ENCODE peak calls at places on chromosomes 13 and 19, in six cellular contexts. One of them, this sample, is unnamed.

GRCh38 chr19:27742041-27742440 is 1470.9 kb downstream of the UQCRFS1 start:
- DNase-seq in dorsolateral prefrontal cortex: no peak
- DNase-seq in bronchial epithelial cell: no peak
- DNase-seq in fibroblast of lung: no peak
- DNase-seq in left lung: no peak
- DNase-seq in heart right ventricle: no peak
- DNase-seq in this sample: no peak

GRCh38 chr13:77016241-77016812 is 10.6 kb downstream of the FBXL3 start:
- DNase-seq in dorsolateral prefrontal cortex: no peak
- DNase-seq in bronchial epithelial cell: no peak
- DNase-seq in fibroblast of lung: no peak
- DNase-seq in left lung: no peak
- DNase-seq in heart right ventricle: no peak
- DNase-seq in this sample: no peak

GRCh38 chr19:4186087-4186993 is 3.9 kb downstream of the ANKRD24 start:
- DNase-seq in dorsolateral prefrontal cortex: no peak
- DNase-seq in bronchial epithelial cell: peak
- DNase-seq in fibroblast of lung: peak
- DNase-seq in left lung: no peak
- DNase-seq in heart right ventricle: peak
- DNase-seq in this sample: peak

GRCh38 chr13:38090913-38091312 is 221.3 kb upstream of the TRPC4 start:
- DNase-seq in dorsolateral prefrontal cortex: no peak
- DNase-seq in bronchial epithelial cell: no peak
- DNase-seq in fibroblast of lung: no peak
- DNase-seq in left lung: no peak
- DNase-seq in heart right ventricle: no peak
- DNase-seq in this sample: no peak

GRCh38 chr13:105196052-105196451 is 1339.4 kb downstream of the EFNB2 start:
- DNase-seq in dorsolateral prefrontal cortex: no peak
- DNase-seq in bronchial epithelial cell: peak
- DNase-seq in fibroblast of lung: peak
- DNase-seq in left lung: no peak
- DNase-seq in heart right ventricle: no peak
- DNase-seq in this sample: peak

GRCh38 chr19:30752201-30752600 is 380.0 kb downstream of the ZNF536 start:
- DNase-seq in dorsolateral prefrontal cortex: no peak
- DNase-seq in bronchial epithelial cell: no peak
- DNase-seq in fibroblast of lung: no peak
- DNase-seq in left lung: no peak
- DNase-seq in heart right ventricle: no peak
- DNase-seq in this sample: no peak

GRCh38 chr19:12665281-12665573 is 1.3 kb downstream of the MAN2B1 start:
- DNase-seq in dorsolateral prefrontal cortex: no peak
- DNase-seq in bronchial epithelial cell: no peak
- DNase-seq in fibroblast of lung: no peak
- DNase-seq in left lung: peak
- DNase-seq in heart right ventricle: no peak
- DNase-seq in this sample: no peak

GRCh38 chr19:44644391-44645016 is 794 bp downstream of the PVR start:
- DNase-seq in dorsolateral prefrontal cortex: no peak
- DNase-seq in bronchial epithelial cell: peak
- DNase-seq in fibroblast of lung: peak
- DNase-seq in left lung: no peak
- DNase-seq in heart right ventricle: no peak
- DNase-seq in this sample: peak

GRCh38 chr19:39080431-39080830 is 3.7 kb upstream of the ACP7 start:
- DNase-seq in dorsolateral prefrontal cortex: no peak
- DNase-seq in bronchial epithelial cell: peak
- DNase-seq in fibroblast of lung: no peak
- DNase-seq in left lung: no peak
- DNase-seq in heart right ventricle: no peak
- DNase-seq in this sample: no peak

GRCh38 chr19:10819124-10820060 is 16.6 kb downstream of the TMED1 start:
- DNase-seq in dorsolateral prefrontal cortex: no peak
- DNase-seq in bronchial epithelial cell: no peak
- DNase-seq in fibroblast of lung: no peak
- DNase-seq in left lung: peak
- DNase-seq in heart right ventricle: no peak
- DNase-seq in this sample: no peak

GRCh38 chr19:601310-601709 is 11.6 kb downstream of the HCN2 start:
- DNase-seq in dorsolateral prefrontal cortex: no peak
- DNase-seq in bronchial epithelial cell: no peak
- DNase-seq in fibroblast of lung: no peak
- DNase-seq in left lung: no peak
- DNase-seq in heart right ventricle: no peak
- DNase-seq in this sample: no peak

GRCh38 chr19:13159713-13160112 is 9.5 kb downstream of the IER2 start:
- DNase-seq in dorsolateral prefrontal cortex: no peak
- DNase-seq in bronchial epithelial cell: no peak
- DNase-seq in fibroblast of lung: no peak
- DNase-seq in left lung: no peak
- DNase-seq in heart right ventricle: no peak
- DNase-seq in this sample: no peak

GRCh38 chr19:23070353-23070781 is 46.5 kb upstream of the ZNF730 start:
- DNase-seq in dorsolateral prefrontal cortex: no peak
- DNase-seq in bronchial epithelial cell: no peak
- DNase-seq in fibroblast of lung: peak
- DNase-seq in left lung: no peak
- DNase-seq in heart right ventricle: peak
- DNase-seq in this sample: peak
- TF ChIP-seq CTCF in dorsolateral prefrontal cortex: no peak
- TF ChIP-seq CTCF in bronchial epithelial cell: peak
- TF ChIP-seq CTCF in fibroblast of lung: peak
- TF ChIP-seq CTCF in left lung: peak
- TF ChIP-seq CTCF in heart right ventricle: peak
- TF ChIP-seq CTCF in this sample: peak

GRCh38 chr13:20232556-20233277 is 598 bp upstream of the GJB6 start:
- DNase-seq in dorsolateral prefrontal cortex: no peak
- DNase-seq in bronchial epithelial cell: no peak
- DNase-seq in fibroblast of lung: no peak
- DNase-seq in left lung: no peak
- DNase-seq in heart right ventricle: no peak
- DNase-seq in this sample: no peak

GRCh38 chr13:20227730-20228129 is 4.4 kb downstream of the GJB6 start:
- DNase-seq in dorsolateral prefrontal cortex: no peak
- DNase-seq in bronchial epithelial cell: no peak
- DNase-seq in fibroblast of lung: no peak
- DNase-seq in left lung: no peak
- DNase-seq in heart right ventricle: no peak
- DNase-seq in this sample: no peak

GRCh38 chr13:20227288-20227687 is 4.8 kb downstream of the GJB6 start:
- DNase-seq in dorsolateral prefrontal cortex: no peak
- DNase-seq in bronchial epithelial cell: no peak
- DNase-seq in fibroblast of lung: no peak
- DNase-seq in left lung: no peak
- DNase-seq in heart right ventricle: no peak
- DNase-seq in this sample: no peak

GRCh38 chr13:20231839-20232555 is at the start of gene GJB6:
- DNase-seq in dorsolateral prefrontal cortex: no peak
- DNase-seq in bronchial epithelial cell: peak
- DNase-seq in fibroblast of lung: no peak
- DNase-seq in left lung: peak
- DNase-seq in heart right ventricle: no peak
- DNase-seq in this sample: no peak

DNA sequence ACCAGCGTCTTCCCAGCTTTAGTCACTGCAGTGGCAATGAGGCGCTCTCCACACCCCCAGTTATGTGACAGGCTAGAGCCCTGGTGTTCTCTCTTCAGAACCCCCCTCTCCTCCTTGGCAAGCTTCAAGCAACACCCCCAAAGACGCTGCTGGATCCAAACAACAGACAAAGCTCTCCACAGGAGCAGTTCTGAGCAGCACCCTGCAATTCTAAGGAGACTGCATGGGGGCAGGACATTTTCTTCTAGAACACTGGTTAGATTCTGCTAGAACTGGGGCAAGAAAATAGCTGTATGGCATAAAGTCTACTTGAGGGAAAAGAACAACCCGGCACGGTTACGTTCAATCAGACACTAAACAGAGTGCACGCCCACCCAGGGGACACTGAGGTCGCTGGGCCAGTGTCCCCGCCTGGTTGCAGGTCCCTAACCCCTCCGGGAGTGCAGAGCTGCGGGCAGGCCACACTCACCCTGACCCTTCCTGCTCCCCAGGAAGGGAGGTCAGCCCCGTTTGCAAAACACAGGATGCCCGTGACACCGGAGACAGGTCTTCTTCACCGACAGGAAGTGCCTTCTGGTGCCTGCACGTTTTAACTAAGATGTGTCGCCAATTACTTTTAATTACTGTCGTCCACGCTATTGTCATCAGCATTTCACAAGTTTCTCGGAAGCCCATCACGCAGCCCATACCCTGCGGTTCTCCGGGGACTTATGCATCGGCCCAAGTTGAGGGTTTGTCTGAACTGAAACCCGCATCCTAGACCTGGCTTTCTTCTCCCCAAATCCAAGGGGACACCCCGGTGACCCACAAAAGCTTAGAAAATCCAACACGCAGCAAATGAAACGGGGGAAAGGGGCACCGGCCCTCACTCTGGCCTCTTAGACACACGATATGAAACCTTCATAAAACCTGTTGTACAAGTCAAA is 943 bp downstream of the GJB6 start:
- DNase-seq in dorsolateral prefrontal cortex: no peak
- DNase-seq in bronchial epithelial cell: no peak
- DNase-seq in fibroblast of lung: no peak
- DNase-seq in left lung: no peak
- DNase-seq in heart right ventricle: no peak
- DNase-seq in this sample: no peak
- H3K4me3 ChIP-seq in dorsolateral prefrontal cortex: peak
- H3K4me3 ChIP-seq in bronchial epithelial cell: peak
- H3K4me3 ChIP-seq in fibroblast of lung: no peak
- H3K4me3 ChIP-seq in left lung: no peak
- H3K4me3 ChIP-seq in heart right ventricle: peak
- H3K4me3 ChIP-seq in this sample: no peak

GRCh38 chr19:23345838-23346237 is 49.4 kb downstream of the ZNF91 start:
- DNase-seq in dorsolateral prefrontal cortex: no peak
- DNase-seq in bronchial epithelial cell: no peak
- DNase-seq in fibroblast of lung: no peak
- DNase-seq in left lung: no peak
- DNase-seq in heart right ventricle: no peak
- DNase-seq in this sample: no peak
- TF ChIP-seq CTCF in dorsolateral prefrontal cortex: no peak
- TF ChIP-seq CTCF in bronchial epithelial cell: no peak
- TF ChIP-seq CTCF in fibroblast of lung: no peak
- TF ChIP-seq CTCF in left lung: no peak
- TF ChIP-seq CTCF in heart right ventricle: no peak
- TF ChIP-seq CTCF in this sample: no peak

GRCh38 chr13:26219726-26220125 is 2.4 kb downstream of the RNF6 start:
- DNase-seq in dorsolateral prefrontal cortex: no peak
- DNase-seq in bronchial epithelial cell: peak
- DNase-seq in fibroblast of lung: peak
- DNase-seq in left lung: no peak
- DNase-seq in heart right ventricle: no peak
- DNase-seq in this sample: peak

GRCh38 chr13:26213345-26213744 is 8.8 kb downstream of the RNF6 start:
- DNase-seq in dorsolateral prefrontal cortex: no peak
- DNase-seq in bronchial epithelial cell: no peak
- DNase-seq in fibroblast of lung: no peak
- DNase-seq in left lung: no peak
- DNase-seq in heart right ventricle: no peak
- DNase-seq in this sample: no peak

GRCh38 chr13:26216042-26216441 is 6.1 kb downstream of the RNF6 start:
- DNase-seq in dorsolateral prefrontal cortex: no peak
- DNase-seq in bronchial epithelial cell: no peak
- DNase-seq in fibroblast of lung: no peak
- DNase-seq in left lung: no peak
- DNase-seq in heart right ventricle: no peak
- DNase-seq in this sample: no peak

GRCh38 chr13:26208292-26208691 is 13.8 kb downstream of the RNF6 start:
- DNase-seq in dorsolateral prefrontal cortex: no peak
- DNase-seq in bronchial epithelial cell: no peak
- DNase-seq in fibroblast of lung: no peak
- DNase-seq in left lung: no peak
- DNase-seq in heart right ventricle: no peak
- DNase-seq in this sample: no peak

DNA sequence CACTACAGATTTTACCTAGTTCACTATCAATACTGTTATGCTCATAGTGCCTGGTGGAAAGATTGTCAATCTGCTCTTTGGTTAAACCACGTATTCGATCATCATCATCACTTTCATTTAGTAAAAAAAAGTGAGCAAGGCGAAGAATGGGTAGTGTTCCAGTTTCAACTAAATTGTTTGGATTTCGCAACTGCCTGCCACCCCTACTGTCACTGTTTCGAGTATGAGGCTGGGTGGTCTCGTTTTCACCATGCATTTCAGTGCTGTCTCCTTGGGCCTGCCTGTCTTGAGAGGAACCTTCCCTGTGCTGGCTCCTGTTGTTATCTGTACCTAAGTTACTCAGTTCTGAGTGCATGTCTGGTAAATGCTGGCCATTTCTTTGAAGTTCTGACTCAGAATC is 8.1 kb downstream of the RNF6 start:
- DNase-seq in dorsolateral prefrontal cortex: no peak
- DNase-seq in bronchial epithelial cell: no peak
- DNase-seq in fibroblast of lung: no peak
- DNase-seq in left lung: no peak
- DNase-seq in heart right ventricle: no peak
- DNase-seq in this sample: no peak
- H3K4me3 ChIP-seq in dorsolateral prefrontal cortex: no peak
- H3K4me3 ChIP-seq in bronchial epithelial cell: no peak
- H3K4me3 ChIP-seq in fibroblast of lung: no peak
- H3K4me3 ChIP-seq in left lung: no peak
- H3K4me3 ChIP-seq in heart right ventricle: no peak
- H3K4me3 ChIP-seq in this sample: no peak

GRCh38 chr19:32195706-32196610 is 149.5 kb upstream of the ZNF507 start:
- DNase-seq in dorsolateral prefrontal cortex: no peak
- DNase-seq in bronchial epithelial cell: no peak
- DNase-seq in fibroblast of lung: no peak
- DNase-seq in left lung: no peak
- DNase-seq in heart right ventricle: no peak
- DNase-seq in this sample: no peak
- TF ChIP-seq CTCF in dorsolateral prefrontal cortex: no peak
- TF ChIP-seq CTCF in bronchial epithelial cell: no peak
- TF ChIP-seq CTCF in fibroblast of lung: no peak
- TF ChIP-seq CTCF in left lung: no peak
- TF ChIP-seq CTCF in heart right ventricle: no peak
- TF ChIP-seq CTCF in this sample: no peak

This sample was measured in astrocyte of the spinal cord.